ENCODE peak calls at places on chromosome 10, in eight cellular contexts. U is GM12892; T is stimulated activated CD8-positive, alpha-beta memory T cell treated with anti-CD3 and anti-CD28 coated beads, Interleukin-15, amount 100 ng/mL, for 24 hours; C is GM04503; E is COLO829; F is NCI-H1105; B is activated T-cell treated with anti-CD3 and anti-CD28 coated beads for 48 hours; Z is left ventricle myocardium inferior. O is an unnamed sample.

GRCh38 chr10:3068201-3068967 is 1.0 kb downstream of the PFKP start:
- DNase-seq in C (no peak), Z (peak; percentile 73), B (peak; percentile 65), T (peak; percentile 39), E (no peak), U (peak; percentile 62), F (no peak), O (no peak)

GRCh38 chr10:120221873-120222485 is 235.0 kb upstream of the PLPP4 start:
- DNase-seq in E (peak; percentile 28), U (peak; percentile 16), Z (no peak), C (peak; percentile 11), F (no peak), B (no peak), T (no peak), O (no peak)

GRCh38 chr10:97818572-97818971 is 31.1 kb upstream of the GOLGA7B start:
- DNase-seq in T (no peak), F (no peak), B (no peak), E (no peak), C (no peak), U (no peak), Z (no peak), O (no peak)

GRCh38 chr10:80382989-80383388 is 25.4 kb upstream of the PRXL2A start:
- DNase-seq in T (no peak), U (no peak), Z (no peak), E (peak; percentile 35), F (no peak), C (no peak), B (no peak), O (no peak)

GRCh38 chr10:70283445-70284399 is at the start of gene NPFFR1:
- DNase-seq in B (no peak), Z (no peak), E (no peak), C (no peak), U (no peak), F (no peak), T (no peak), O (no peak)

GRCh38 chr10:69222157-69223027 is 2.3 kb downstream of the HKDC1 start:
- DNase-seq in E (peak; percentile 60), F (no peak), U (peak; percentile 74), Z (no peak), T (peak; percentile 23), B (peak; percentile 70), C (no peak), O (no peak)

GRCh38 chr10:34966440-34966839 is 123.7 kb downstream of the CUL2 start:
- DNase-seq in C (no peak), U (no peak), B (no peak), T (no peak), Z (no peak), F (no peak), E (no peak), O (no peak)

GRCh38 chr10:13189946-13190345 is 28.6 kb downstream of the MCM10 start:
- DNase-seq in E (no peak), C (no peak), F (no peak), Z (no peak), T (no peak), U (no peak), B (no peak), O (no peak)

GRCh38 chr10:3433131-3433530 is 260.5 kb upstream of the PITRM1 start:
- DNase-seq in B (no peak), T (no peak), U (no peak), C (no peak), F (no peak), E (no peak), Z (no peak), O (no peak)

GRCh38 chr10:42879380-42880254 is 97.0 kb downstream of the BMS1 start:
- DNase-seq in B (no peak), C (no peak), T (no peak), E (no peak), U (no peak), F (no peak), Z (no peak), O (no peak)

GRCh38 chr10:26555719-26556368 is 117.7 kb downstream of the APBB1IP start:
- DNase-seq in E (no peak), B (no peak), C (peak; percentile 34), T (no peak), U (no peak), Z (peak; percentile 30), F (no peak), O (no peak)

GRCh38 chr10:61643316-61643751 is 19.4 kb upstream of the CABCOCO1 start:
- DNase-seq in Z (no peak), C (peak; percentile 49), F (no peak), U (no peak), T (no peak), E (no peak), B (no peak), O (no peak)

GRCh38 chr10:132665946-132666732 is 119.8 kb downstream of the NKX6-2 start:
- DNase-seq in T (no peak), E (peak; percentile 8), Z (no peak), F (no peak), C (peak; percentile 80), B (peak; percentile 18), U (no peak), O (no peak)

O was measured in D721Med.